ENCODE peak calls at places on chromosomes 1 and 21, in ten cellular contexts. L is Calu3; W is left lung; K is CD8-positive, alpha-beta T cell; I is osteocyte; C is GM12865; H is cardiac muscle cell; A is astrocyte; T is astrocyte of the spinal cord; S is choroid plexus epithelial cell. Q is an unnamed sample.

GRCh38 chr1:161736332-161736969 is 13.1 kb upstream of the DUSP12 start:
- DNase-seq in I (no peak), S (no peak), A (no peak), H (no peak), K (no peak), T (peak; percentile 51), W (no peak), L (no peak), C (peak; percentile 43), Q (no peak)

GRCh38 chr1:241235236-241235897 is 121.6 kb downstream of the RGS7 start:
- DNase-seq in L (no peak), S (no peak), A (no peak), T (no peak), C (no peak), W (no peak), H (no peak), I (no peak), K (no peak), Q (no peak)

GRCh38 chr1:93758842-93759515 is 77.3 kb upstream of the BCAR3 start:
- DNase-seq in H (no peak), I (no peak), L (peak; percentile 51), A (peak; percentile 89), T (peak; percentile 87), S (peak; percentile 97), W (peak; percentile 61), C (no peak), K (no peak), Q (no peak)

GRCh38 chr1:212600980-212601379 is 7.6 kb upstream of the ATF3 start:
- DNase-seq in I (no peak), K (no peak), C (no peak), S (no peak), T (no peak), W (no peak), A (no peak), H (no peak), L (no peak), Q (no peak)

GRCh38 chr1:205961970-205962820 is 18.9 kb upstream of the SLC26A9 start:
- DNase-seq in A (peak; percentile 30), W (peak; percentile 88), K (no peak), L (peak; percentile 86), I (no peak), T (no peak), H (peak; percentile 48), C (no peak), S (no peak), Q (no peak)

GRCh38 chr1:83796409-83796808 is 202.5 kb downstream of the TTLL7 start:
- DNase-seq in C (no peak), L (no peak), I (no peak), S (peak; percentile 17), T (no peak), K (no peak), H (no peak), A (peak; percentile 6), W (no peak), Q (no peak)

GRCh38 chr1:232384172-232384571 is 245.8 kb downstream of the SIPA1L2 start:
- DNase-seq in K (no peak), I (no peak), S (no peak), T (no peak), W (no peak), C (no peak), H (no peak), A (no peak), L (no peak), Q (no peak)

GRCh38 chr1:12276225-12276624 is 46.4 kb downstream of the VPS13D start:
- DNase-seq in T (peak; percentile 48), H (peak; percentile 67), I (no peak), A (no peak), W (no peak), C (peak; percentile 62), L (no peak), S (peak; percentile 85), K (no peak), Q (no peak)

GRCh38 chr1:220879090-220879508 is at the start of gene HLX:
- DNase-seq in I (no peak), K (no peak), H (peak; percentile 75), L (peak; percentile 64), C (peak; percentile 67), A (peak; percentile 81), S (peak; percentile 84), W (peak; percentile 94), T (peak; percentile 91), Q (peak; percentile 80)

GRCh38 chr1:7589080-7589735 is 181.9 kb upstream of the VAMP3 start:
- DNase-seq in W (peak; percentile 23), T (no peak), K (no peak), H (no peak), I (no peak), C (no peak), A (no peak), L (no peak), S (no peak), Q (no peak)

GRCh38 chr1:228141082-228141870 is 1.2 kb downstream of the GUK1 start:
- DNase-seq in A (no peak), S (peak; percentile 58), C (peak; percentile 58), L (peak; percentile 45), W (peak; percentile 42), I (no peak), K (no peak), T (peak; percentile 16), H (no peak), Q (peak; percentile 48)

DNA sequence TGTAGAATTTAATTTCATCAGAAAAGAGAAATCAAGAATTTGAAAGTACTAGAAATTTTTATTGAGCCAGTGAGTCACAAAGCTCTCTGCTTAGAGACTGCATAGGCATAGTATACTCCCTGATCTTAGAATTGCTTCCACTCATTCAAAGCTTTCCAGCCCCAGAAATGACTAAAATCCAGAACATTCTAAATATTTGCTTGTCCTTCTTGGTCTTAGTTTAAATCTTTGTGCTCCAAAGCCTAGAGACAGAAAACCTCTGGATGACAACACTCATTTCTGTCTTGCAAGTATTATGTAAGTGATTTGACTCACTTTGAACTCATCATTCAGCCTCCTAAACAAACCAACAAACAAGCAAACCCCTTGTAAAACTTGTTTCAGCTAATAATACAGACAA is 74.2 kb downstream of the PTPRC start:
- DNase-seq in L (no peak), T (peak; percentile 13), W (no peak), S (peak; percentile 27), I (no peak), H (no peak), C (no peak), A (peak; percentile 27), K (no peak), Q (no peak)
- TF ChIP-seq CTCF in L (no peak), T (no peak), W (no peak), S (no peak), I (no peak), H (no peak), C (no peak), A (no peak), K (no peak), Q (no peak)

DNA sequence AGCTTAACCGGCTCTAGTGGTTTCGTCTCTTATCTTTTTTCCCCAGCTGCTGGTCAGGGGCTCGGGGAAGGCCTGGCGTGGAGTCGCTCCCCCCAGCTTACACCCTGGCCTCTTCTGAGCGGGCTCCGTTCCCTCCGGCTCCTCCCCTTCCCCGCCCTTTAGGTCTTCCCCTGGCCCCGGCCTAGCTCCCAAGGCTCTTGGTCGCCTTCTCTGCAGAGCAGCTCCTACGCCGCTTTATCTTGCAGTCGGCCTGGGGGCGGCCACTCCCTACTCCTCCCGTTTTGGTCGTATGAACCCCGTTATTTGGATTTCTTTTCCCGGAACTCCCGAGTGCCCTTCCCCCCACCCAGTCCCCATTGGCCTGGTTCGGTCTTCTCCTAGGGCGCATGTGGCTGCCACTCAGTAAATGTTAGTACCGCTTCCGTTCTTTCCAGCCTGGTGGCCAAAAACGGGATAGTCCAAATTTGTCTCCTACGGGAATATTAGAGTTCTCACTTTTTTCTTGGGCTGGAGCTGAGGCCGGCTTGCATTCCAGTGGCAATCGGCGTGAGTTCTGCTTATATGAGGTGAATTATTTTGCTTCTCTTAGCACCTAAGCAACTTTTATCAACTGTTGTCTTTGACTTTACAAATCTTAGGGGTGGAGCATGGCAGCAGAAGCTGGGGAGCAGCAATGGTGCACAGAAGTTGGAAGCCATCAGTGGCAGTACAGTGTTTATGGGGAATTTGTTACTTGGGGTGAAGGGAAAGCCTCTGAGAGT is 474 bp downstream of the THRAP3 start:
- DNase-seq in T (peak; percentile 86), S (peak; percentile 89), I (peak; percentile 91), K (no peak), C (no peak), H (peak; percentile 84), L (peak; percentile 64), W (no peak), A (peak; percentile 80), Q (peak; percentile 86)
- TF ChIP-seq CTCF in T (peak; percentile 37), S (peak; percentile 63), I (peak; percentile 53), K (no peak), C (peak; percentile 24), H (peak; percentile 45), L (peak; percentile 27), W (no peak), A (peak; percentile 49), Q (no peak)

GRCh38 chr21:22573834-22574233 is 1575.6 kb downstream of the NCAM2 start:
- DNase-seq in T (no peak), A (no peak), I (no peak), H (no peak), C (no peak), W (no peak), L (no peak), S (no peak), K (no peak), Q (no peak)

DNA sequence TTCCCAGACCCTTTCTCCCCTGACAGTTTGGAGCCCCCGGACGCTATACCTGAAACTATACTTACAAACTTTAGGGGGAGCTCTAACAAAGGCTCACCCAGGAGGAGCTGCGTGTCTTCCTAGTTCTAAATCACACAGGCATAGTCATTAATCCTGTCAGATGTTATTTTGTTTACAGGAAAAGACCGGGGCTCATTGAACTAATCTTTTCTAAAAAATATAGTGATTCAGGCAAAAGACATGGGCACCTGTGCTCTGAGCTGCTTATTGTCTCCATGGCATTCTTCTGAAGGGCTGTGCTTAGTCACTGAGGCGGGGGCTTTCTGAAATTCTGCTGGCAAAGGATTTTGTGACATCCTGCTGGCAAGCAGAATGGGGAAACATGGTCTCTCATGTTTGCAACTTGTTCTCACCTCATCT is 1577.0 kb downstream of the NCAM2 start:
- DNase-seq in T (no peak), H (peak; percentile 52), I (no peak), S (peak; percentile 2), K (no peak), A (no peak), C (no peak), W (no peak), L (no peak), Q (no peak)
- TF ChIP-seq CTCF in T (peak; percentile 20), H (no peak), I (peak; percentile 57), S (peak; percentile 23), K (no peak), A (peak; percentile 7), C (no peak), W (peak; percentile 15), L (no peak), Q (no peak)

GRCh38 chr1:112335351-112335750 is 60.7 kb upstream of the CTTNBP2NL start:
- DNase-seq in S (no peak), C (no peak), L (no peak), K (no peak), H (no peak), W (no peak), T (no peak), A (peak; percentile 8), I (no peak), Q (no peak)

GRCh38 chr1:112332751-112333150 is 63.3 kb upstream of the CTTNBP2NL start:
- DNase-seq in K (no peak), S (no peak), W (no peak), I (no peak), H (no peak), T (no peak), L (no peak), C (no peak), A (no peak), Q (no peak)

GRCh38 chr1:112341986-112342385 is 54.0 kb upstream of the CTTNBP2NL start:
- DNase-seq in W (no peak), A (no peak), C (no peak), T (no peak), K (no peak), S (no peak), L (no peak), H (no peak), I (no peak), Q (no peak)

GRCh38 chr1:112337028-112337531 is 58.9 kb upstream of the CTTNBP2NL start:
- DNase-seq in W (peak; percentile 46), I (no peak), S (peak; percentile 57), L (peak; percentile 17), T (no peak), K (no peak), A (no peak), H (peak; percentile 55), C (peak; percentile 54), Q (peak; percentile 26)
- TF ChIP-seq CTCF in W (peak; percentile 64), I (peak; percentile 52), S (peak; percentile 79), L (peak; percentile 46), T (peak; percentile 65), K (peak; percentile 47), A (peak; percentile 44), H (peak; percentile 86), C (peak; percentile 62), Q (peak; percentile 48)

Q was measured in GM10248.